ENCODE peak calls at places on chromosome X, in four cellular contexts. One of them, this sample, is unnamed.

GRCh38 chrX:10177004-10177396 is 20.2 kb downstream of the CLCN4 start:
- DNase-seq in AG10803: no peak
- DNase-seq in activated CD8-positive, alpha-beta memory T cell treated with anti-CD3 and anti-CD28 coated beads for 1 hour: no peak
- DNase-seq in Kasumi-1: no peak
- DNase-seq in this sample: no peak

GRCh38 chrX:15242899-15243555 is 26.9 kb downstream of the ASB9 start:
- DNase-seq in Kasumi-1: peak; percentile 6
- DNase-seq in AG10803: peak; percentile 50
- DNase-seq in activated CD8-positive, alpha-beta memory T cell treated with anti-CD3 and anti-CD28 coated beads for 1 hour: no peak
- DNase-seq in this sample: peak; percentile 46

GRCh38 chrX:3651272-3651671 is 62.2 kb downstream of the PRKX start:
- DNase-seq in AG10803: peak; percentile 39
- DNase-seq in activated CD8-positive, alpha-beta memory T cell treated with anti-CD3 and anti-CD28 coated beads for 1 hour: no peak
- DNase-seq in Kasumi-1: peak; percentile 32
- DNase-seq in this sample: peak; percentile 6

GRCh38 chrX:73131877-73132276 is 52.6 kb upstream of the PABPC1L2A start:
- DNase-seq in AG10803: no peak
- DNase-seq in Kasumi-1: no peak
- DNase-seq in activated CD8-positive, alpha-beta memory T cell treated with anti-CD3 and anti-CD28 coated beads for 1 hour: no peak
- DNase-seq in this sample: no peak

GRCh38 chrX:114344756-114345155 is 239.1 kb upstream of the HTR2C start:
- DNase-seq in activated CD8-positive, alpha-beta memory T cell treated with anti-CD3 and anti-CD28 coated beads for 1 hour: no peak
- DNase-seq in AG10803: peak; percentile 36
- DNase-seq in Kasumi-1: peak; percentile 38
- DNase-seq in this sample: peak; percentile 0

GRCh38 chrX:154353172-154353843 is 21.1 kb downstream of the FLNA start:
- DNase-seq in Kasumi-1: no peak
- DNase-seq in activated CD8-positive, alpha-beta memory T cell treated with anti-CD3 and anti-CD28 coated beads for 1 hour: no peak
- DNase-seq in AG10803: no peak
- DNase-seq in this sample: peak; percentile 1

GRCh38 chrX:65668362-65669310 is 1.2 kb downstream of the MSN start:
- DNase-seq in activated CD8-positive, alpha-beta memory T cell treated with anti-CD3 and anti-CD28 coated beads for 1 hour: peak; percentile 19
- DNase-seq in AG10803: peak; percentile 87
- DNase-seq in Kasumi-1: peak; percentile 41
- DNase-seq in this sample: peak; percentile 82

GRCh38 chrX:84453351-84454246 is 48.7 kb downstream of the HDX start:
- DNase-seq in Kasumi-1: no peak
- DNase-seq in activated CD8-positive, alpha-beta memory T cell treated with anti-CD3 and anti-CD28 coated beads for 1 hour: no peak
- DNase-seq in AG10803: peak; percentile 0
- DNase-seq in this sample: no peak

GRCh38 chrX:120015145-120016067 is 62.1 kb downstream of the RHOXF2B start:
- DNase-seq in Kasumi-1: no peak
- DNase-seq in AG10803: no peak
- DNase-seq in activated CD8-positive, alpha-beta memory T cell treated with anti-CD3 and anti-CD28 coated beads for 1 hour: no peak
- DNase-seq in this sample: no peak

GRCh38 chrX:153924149-153924861 is 1.8 kb downstream of the ARHGAP4 start:
- DNase-seq in activated CD8-positive, alpha-beta memory T cell treated with anti-CD3 and anti-CD28 coated beads for 1 hour: no peak
- DNase-seq in AG10803: peak; percentile 49
- DNase-seq in Kasumi-1: peak; percentile 27
- DNase-seq in this sample: peak; percentile 29

This sample was measured in EL.